ENCODE peak calls at places on chromosomes 4 and X, in ten cellular contexts. Z, H, I, F, O, E, Q, Y, L and W are unnamed samples.

GRCh38 chrX:16215660-16216059 is 48.4 kb downstream of the MAGEB17 start:
- DNase-seq in E (no peak), O (no peak), Z (no peak), Q (no peak), H (no peak), I (no peak), L (no peak), F (no peak), Y (no peak), W (peak; percentile 60)

GRCh38 chr4:78205601-78206000 is 148.5 kb downstream of the FRAS1 start:
- DNase-seq in H (no peak), I (no peak), Z (no peak), Y (no peak), Q (no peak), E (no peak), L (no peak), F (no peak), O (no peak), W (no peak)

GRCh38 chr4:153027879-153028278 is 91.8 kb downstream of the FHDC1 start:
- DNase-seq in E (no peak), F (no peak), O (no peak), H (no peak), I (no peak), Z (no peak), Y (no peak), Q (no peak), L (no peak), W (no peak)

GRCh38 chrX:134484039-134484438 is 24.1 kb downstream of the HPRT1 start:
- DNase-seq in E (no peak), H (no peak), O (no peak), Q (peak; percentile 73), I (no peak), F (peak; percentile 58), Z (no peak), L (no peak), Y (no peak), W (peak; percentile 12)

GRCh38 chrX:132591719-132592275 is 103.0 kb upstream of the MBNL3 start:
- DNase-seq in Z (no peak), Y (no peak), E (no peak), F (no peak), O (no peak), Q (no peak), I (no peak), H (no peak), L (no peak), W (no peak)

GRCh38 chr4:48681856-48682255 is 98.2 kb downstream of the FRYL start:
- DNase-seq in Z (no peak), L (no peak), O (peak; percentile 58), I (no peak), Y (no peak), H (no peak), Q (peak; percentile 44), F (peak; percentile 51), E (no peak), W (no peak)

GRCh38 chr4:7911044-7911578 is 28.6 kb downstream of the AFAP1 start:
- DNase-seq in Z (no peak), O (no peak), Q (peak; percentile 92), I (no peak), Y (no peak), H (peak; percentile 13), E (peak; percentile 77), F (peak; percentile 96), L (no peak), W (peak; percentile 74)

GRCh38 chr4:74473155-74473811 is 28.3 kb downstream of the AREG start:
- DNase-seq in O (no peak), H (no peak), Z (no peak), Q (peak; percentile 91), L (no peak), E (no peak), Y (no peak), F (peak; percentile 73), I (no peak), W (no peak)

GRCh38 chrX:84320606-84321005 is 132.6 kb upstream of the RPS6KA6 start:
- DNase-seq in F (peak; percentile 59), O (no peak), H (no peak), Y (no peak), Z (no peak), E (no peak), Q (peak; percentile 5), I (no peak), L (no peak), W (no peak)

GRCh38 chr4:86894465-86894864 is 2.2 kb upstream of the C4orf36 start:
- DNase-seq in O (no peak), E (no peak), L (no peak), H (no peak), Z (no peak), Q (no peak), F (peak; percentile 20), Y (no peak), I (no peak), W (no peak)

GRCh38 chr4:86893136-86893535 is 914 bp upstream of the C4orf36 start:
- DNase-seq in F (no peak), Y (no peak), E (no peak), Q (no peak), Z (no peak), L (no peak), H (no peak), I (no peak), O (no peak), W (no peak)

GRCh38 chr4:86895692-86896488 is 3.7 kb upstream of the C4orf36 start:
- DNase-seq in Q (peak; percentile 91), O (peak; percentile 64), Y (no peak), H (no peak), I (no peak), L (no peak), Z (no peak), E (no peak), F (peak; percentile 77), W (peak; percentile 65)

GRCh38 chr4:86892639-86892965 is 380 bp upstream of the C4orf36 start:
- DNase-seq in Y (no peak), H (no peak), Q (no peak), O (no peak), E (no peak), L (no peak), Z (no peak), F (no peak), I (no peak), W (no peak)

GRCh38 chr4:86891785-86892638 is at the start of gene C4orf36:
- DNase-seq in Q (peak; percentile 66), E (peak; percentile 84), H (peak; percentile 90), Y (peak; percentile 85), I (peak; percentile 73), Z (peak; percentile 87), L (no peak), F (peak; percentile 40), O (peak; percentile 73), W (peak; percentile 90)
- H3K4me3 ChIP-seq in Q (peak within 1 kb of the TSS; percentile 86), E (peak within 1 kb of the TSS; percentile 79), H (peak within 1 kb of the TSS; percentile 60), Y (peak within 1 kb of the TSS; percentile 18), I (peak within 1 kb of the TSS; percentile 96), Z (peak within 1 kb of the TSS; percentile 91), L (peak within 1 kb of the TSS; percentile 28), F (peak within 1 kb of the TSS; percentile 68), O (peak within 1 kb of the TSS; percentile 25), W (peak within 1 kb of the TSS; percentile 71)

GRCh38 chr4:149835280-149835679 is 19.6 kb upstream of the IQCM start:
- DNase-seq in Q (no peak), E (no peak), O (no peak), I (no peak), H (no peak), F (no peak), Z (no peak), L (no peak), Y (no peak), W (no peak)
- H3K4me3 ChIP-seq in Q (no peak overlapping the region), E (no peak overlapping the region), O (no peak overlapping the region), I (no peak overlapping the region), H (no peak overlapping the region), F (no peak overlapping the region), Z (no peak overlapping the region), L (no peak overlapping the region), Y (no peak overlapping the region), W (no peak overlapping the region)

DNA sequence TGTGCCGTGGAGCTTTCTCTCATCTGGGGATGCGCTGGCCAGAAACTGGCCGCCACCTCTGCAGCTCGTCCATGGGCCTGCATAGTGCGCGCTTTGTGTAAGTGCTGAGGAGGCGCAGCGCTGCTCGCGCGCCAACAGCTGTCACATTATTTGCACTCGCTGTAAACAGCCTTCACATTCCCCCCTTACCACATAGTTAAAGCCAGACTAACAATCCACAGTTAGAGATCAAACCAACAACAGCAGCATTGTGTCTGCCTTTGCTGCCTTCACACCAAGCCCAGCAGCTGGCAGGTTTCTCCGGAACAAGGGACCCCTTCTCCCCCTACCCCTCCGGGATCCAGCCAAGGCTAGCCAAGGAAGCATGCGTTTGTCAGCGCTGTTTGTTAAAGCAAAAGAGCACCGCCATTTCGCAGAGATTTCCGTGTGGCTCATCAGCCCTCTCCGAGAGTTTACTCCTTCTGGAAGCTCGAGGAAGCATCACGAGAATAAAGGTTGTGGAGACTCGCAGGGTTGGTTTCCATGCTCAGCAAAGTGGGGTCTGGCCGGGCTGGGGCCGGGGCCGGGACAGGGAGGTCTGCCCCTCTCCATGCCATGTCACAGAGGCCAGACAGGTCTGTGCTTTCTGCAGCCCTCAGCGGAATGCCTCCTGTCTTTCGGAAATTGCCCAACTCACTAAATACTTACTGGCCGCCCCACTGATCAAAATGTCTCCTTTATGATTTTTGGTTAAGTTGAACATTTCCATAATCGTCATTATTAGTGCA is 11.0 kb downstream of the BCOR start:
- DNase-seq in Q (no peak), Y (no peak), E (peak; percentile 57), I (peak; percentile 71), Z (no peak), H (peak; percentile 61), L (no peak), O (no peak), F (no peak), W (peak; percentile 68)
- H3K4me3 ChIP-seq in Q (no peak overlapping the region), Y (no peak overlapping the region), E (no peak overlapping the region), I (no peak overlapping the region), Z (no peak overlapping the region), H (no peak overlapping the region), L (no peak overlapping the region), O (no peak overlapping the region), F (no peak overlapping the region), W (no peak overlapping the region)

DNA sequence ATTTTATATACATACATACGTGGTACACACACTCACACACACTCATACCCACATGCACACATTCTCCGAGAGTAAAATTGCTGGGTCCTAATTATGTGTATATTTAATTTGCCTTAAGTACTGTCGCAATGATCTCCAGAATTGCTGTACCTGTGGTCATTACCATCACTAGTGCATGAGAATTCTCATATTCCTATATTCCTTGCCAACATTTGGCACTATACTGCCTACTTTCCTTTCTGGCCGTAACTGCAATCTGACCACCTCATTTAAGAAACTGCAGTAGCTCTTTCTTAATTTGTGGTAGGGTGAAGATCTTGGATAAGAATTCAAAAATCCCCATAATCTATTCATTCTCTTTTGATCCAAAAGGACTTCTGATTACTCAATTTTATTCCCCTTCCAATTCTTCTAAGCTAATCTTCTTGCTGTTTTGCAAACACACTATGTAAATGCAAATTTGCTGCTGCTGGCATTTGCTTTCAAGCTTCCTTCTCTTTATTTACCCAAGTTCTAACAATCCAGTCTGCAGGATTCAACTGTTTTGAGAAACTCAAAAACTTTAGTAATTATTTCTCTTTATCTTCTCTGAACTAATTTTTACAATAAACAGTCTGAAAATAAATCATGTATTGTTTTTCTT is 45.1 kb downstream of the ASIC5 start:
- DNase-seq in Q (no peak), E (no peak), L (no peak), I (no peak), O (no peak), Z (no peak), Y (no peak), H (no peak), F (no peak), W (no peak)
- H3K4me3 ChIP-seq in Q (no peak overlapping the region), E (no peak overlapping the region), L (no peak overlapping the region), I (no peak overlapping the region), O (no peak overlapping the region), Z (no peak overlapping the region), Y (no peak overlapping the region), H (no peak overlapping the region), F (no peak overlapping the region), W (no peak overlapping the region)

GRCh38 chr4:95545526-95545925 is 3.2 kb downstream of the UNC5C start:
- DNase-seq in E (peak; percentile 80), F (no peak), Q (no peak), I (no peak), Y (peak; percentile 38), Z (no peak), H (no peak), O (no peak), L (no peak), W (no peak)
- H3K4me3 ChIP-seq in E (no peak overlapping the region), F (no peak overlapping the region), Q (no peak overlapping the region), I (peak overlapping the region; percentile 62), Y (no peak overlapping the region), Z (peak overlapping the region; percentile 86), H (no peak overlapping the region), O (no peak overlapping the region), L (no peak overlapping the region), W (no peak overlapping the region)